ENCODE peak calls at places on chromosomes 1 and 21, in four cellular contexts. K is adrenal gland, R is prostate gland, P is A549. H is an unnamed sample.

GRCh38 chr1:83619497-83619896 is 379.4 kb downstream of the TTLL7 start:
- DNase-seq in P (no peak), R (no peak), K (no peak), H (no peak)

GRCh38 chr1:9316512-9316911 is 23.8 kb downstream of the SPSB1 start:
- DNase-seq in P (no peak), K (no peak), R (no peak), H (no peak)

GRCh38 chr1:39081266-39082139 is 55.4 kb downstream of the NDUFS5 start:
- DNase-seq in R (no peak), P (no peak), K (peak; percentile 36), H (no peak)

GRCh38 chr1:33185541-33185940 is 3.7 kb upstream of the TRIM62 start:
- DNase-seq in K (no peak), P (no peak), R (no peak), H (no peak)

GRCh38 chr21:29613021-29613420 is 314.3 kb downstream of the BACH1 start:
- DNase-seq in R (no peak), K (no peak), P (no peak), H (no peak)

GRCh38 chr1:159554681-159555080 is 18.9 kb upstream of the OR10J5 start:
- DNase-seq in K (no peak), P (no peak), R (no peak), H (no peak)

GRCh38 chr1:235375919-235376600 is 8.8 kb downstream of the TBCE start:
- DNase-seq in K (no peak), P (no peak), R (no peak), H (no peak)

GRCh38 chr1:27520651-27521050 is 30.7 kb upstream of the WASF2 start:
- DNase-seq in P (no peak), R (no peak), K (no peak), H (no peak)

GRCh38 chr1:21283524-21283923 is 6.7 kb downstream of the ECE1 start:
- DNase-seq in R (no peak), P (no peak), K (no peak), H (no peak)

GRCh38 chr1:8823295-8823664 is 5.8 kb upstream of the RERE start:
- DNase-seq in P (no peak), R (no peak), K (no peak), H (no peak)

GRCh38 chr21:41973427-41973831 is 19.6 kb upstream of the C2CD2 start:
- DNase-seq in P (no peak), R (no peak), K (no peak), H (no peak)

GRCh38 chr1:27382950-27383627 is at the start of gene CD164L2:
- DNase-seq in R (peak; percentile 84), P (no peak), K (no peak), H (no peak)

GRCh38 chr1:115706774-115707425 is 61.6 kb downstream of the CASQ2 start:
- DNase-seq in R (no peak), K (peak; percentile 28), P (peak; percentile 31), H (no peak)

GRCh38 chr1:87329051-87329755 is 523 bp downstream of the LMO4 start:
- DNase-seq in P (no peak), R (peak; percentile 43), K (peak; percentile 56), H (no peak)

GRCh38 chr1:50246869-50247268 is 138.1 kb downstream of the ELAVL4 start:
- DNase-seq in K (no peak), P (no peak), R (no peak), H (no peak)

GRCh38 chr1:156657161-156657970 is 15.4 kb downstream of the BCAN start:
- DNase-seq in R (peak; percentile 57), K (peak; percentile 83), P (peak; percentile 44), H (no peak)

GRCh38 chr21:36211660-36212512 is 55.3 kb downstream of the DOP1B start:
- DNase-seq in P (no peak), R (no peak), K (no peak), H (no peak)

GRCh38 chr1:172960454-172961208 is 90.1 kb downstream of the TNFSF18 start:
- DNase-seq in R (peak; percentile 57), K (no peak), P (no peak), H (no peak)

GRCh38 chr1:228465571-228466146 is 21.5 kb upstream of the RNF187 start:
- DNase-seq in R (no peak), P (no peak), K (no peak), H (no peak)

GRCh38 chr21:14591277-14591876 is 45.3 kb upstream of the SAMSN1 start:
- DNase-seq in K (no peak), P (no peak), R (no peak), H (no peak)

GRCh38 chr1:111505641-111506119 is 2.2 kb upstream of the ADORA3 start:
- DNase-seq in K (peak; percentile 40), P (no peak), R (no peak), H (no peak)

GRCh38 chr1:202179828-202180750 is 13.5 kb upstream of the LGR6 start:
- DNase-seq in P (no peak), K (no peak), R (no peak), H (no peak)

GRCh38 chr1:94315552-94316116 is 78.2 kb upstream of the ARHGAP29 start:
- DNase-seq in R (no peak), K (no peak), P (no peak), H (no peak)

GRCh38 chr1:45765999-45766792 is 15.7 kb upstream of the IPP start:
- DNase-seq in K (no peak), P (no peak), R (no peak), H (no peak)

GRCh38 chr1:86507935-86508582 is 38.8 kb upstream of the CLCA4 start:
- DNase-seq in P (peak; percentile 21), R (no peak), K (peak; percentile 37), H (no peak)

GRCh38 chr1:94335447-94335846 is 82.7 kb upstream of the ABCD3 start:
- DNase-seq in K (no peak), P (no peak), R (no peak), H (no peak)

GRCh38 chr1:151399890-151400235 is 490 bp downstream of the PSMB4 start:
- DNase-seq in R (no peak), P (no peak), K (peak; percentile 38), H (no peak)

GRCh38 chr1:77866296-77866695 is 22.1 kb upstream of the NEXN start:
- DNase-seq in R (no peak), K (no peak), P (no peak), H (no peak)

GRCh38 chr1:235901461-235901860 is 34.8 kb upstream of the LYST start:
- DNase-seq in P (no peak), R (no peak), K (no peak), H (no peak)

GRCh38 chr1:74012583-74012982 is 185.4 kb downstream of the LRRIQ3 start:
- DNase-seq in R (no peak), P (no peak), K (no peak), H (no peak)

GRCh38 chr1:112144738-112145426 is 155.4 kb upstream of the KCND3 start:
- DNase-seq in K (no peak), R (no peak), P (no peak), H (no peak)

DNA sequence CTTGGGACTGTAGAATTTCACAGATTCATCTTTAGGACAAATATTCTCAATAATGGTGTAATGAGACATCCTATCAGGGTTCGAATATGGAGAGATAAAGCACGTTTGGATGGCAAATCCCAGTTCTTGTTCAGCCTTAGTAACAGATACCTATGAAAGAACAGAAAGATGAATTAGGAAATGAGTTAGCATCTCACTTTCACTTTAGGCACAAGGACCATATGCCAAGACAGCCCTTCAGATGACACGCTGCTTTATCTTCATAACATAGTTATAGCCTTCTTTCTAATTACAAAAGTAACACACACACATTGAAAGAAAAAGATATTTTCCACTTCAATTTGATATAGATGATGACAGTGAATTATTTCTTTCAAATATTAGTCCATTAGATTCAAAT is 173.6 kb downstream of the TGFBR3 start:
- DNase-seq in K (no peak), P (no peak), R (no peak), H (no peak)
- H3K27ac ChIP-seq in K (no peak overlapping the region), P (no peak overlapping the region), R (peak overlapping the region; percentile 55), H (peak overlapping the region; percentile 78)

GRCh38 chr1:85277802-85278201 is 1.4 kb upstream of the BCL10 start:
- DNase-seq in P (no peak), R (no peak), K (no peak), H (no peak)

GRCh38 chr1:85274969-85275453 is 1.4 kb downstream of the BCL10 start:
- DNase-seq in R (no peak), P (peak; percentile 55), K (peak; percentile 21), H (no peak)

GRCh38 chr1:85277027-85277625 is 694 bp upstream of the BCL10 start:
- DNase-seq in K (peak; percentile 5), P (no peak), R (no peak), H (no peak)

GRCh38 chr1:85276290-85277026 is at the start of gene BCL10:
- DNase-seq in R (peak; percentile 99), P (peak; percentile 98), K (peak; percentile 99), H (peak; percentile 87)

DNA sequence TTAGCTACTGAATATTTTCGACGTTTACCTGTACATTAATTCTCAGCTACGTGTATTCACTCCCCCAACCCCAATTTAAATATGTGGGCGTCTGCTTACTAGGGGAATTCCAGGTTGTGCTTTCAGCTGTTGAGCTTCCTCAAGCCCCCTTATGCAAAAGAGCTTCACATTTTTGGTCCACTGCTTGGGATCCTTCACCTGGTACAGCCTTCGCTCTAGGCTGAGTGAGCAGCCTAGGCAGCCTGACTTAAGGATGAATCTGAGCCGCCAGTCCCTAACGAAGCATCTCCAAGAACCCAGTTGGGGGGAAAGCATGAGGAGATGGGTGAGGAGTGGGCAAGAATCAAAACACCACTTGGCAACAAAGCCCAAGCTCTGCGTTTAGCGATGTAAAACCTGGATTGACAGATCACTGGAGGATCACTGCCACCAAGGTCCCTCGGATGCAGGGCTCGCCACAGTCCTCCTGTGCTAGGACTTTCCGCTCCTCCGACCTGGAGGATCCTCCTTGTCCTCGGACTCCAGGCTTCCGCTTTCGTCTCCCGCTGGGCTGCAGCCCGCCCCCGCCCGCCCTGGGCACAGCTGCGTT is 637 bp downstream of the BCL10 start:
- DNase-seq in K (no peak), P (no peak), R (no peak), H (no peak)
- H3K4me1 ChIP-seq in K (peaks cover 33% of the 10 kb centered on the region), P (peaks cover 43% of the 10 kb centered on the region), R (no peaks in the 10 kb centered on the region), H (peaks cover 42% of the 10 kb centered on the region)

GRCh38 chr1:52928083-52928404 is 968 bp downstream of the SCP2 start:
- DNase-seq in P (no peak), R (no peak), K (no peak), H (no peak)

GRCh38 chr1:52927219-52928082 is at the start of gene SCP2:
- DNase-seq in K (peak; percentile 86), P (peak; percentile 60), R (peak; percentile 83), H (no peak)

GRCh38 chr1:52926864-52927218 is 235 bp upstream of the SCP2 start:
- DNase-seq in P (no peak), R (no peak), K (no peak), H (no peak)

GRCh38 chr1:52929019-52929418 is 1.9 kb downstream of the SCP2 start:
- DNase-seq in R (no peak), P (no peak), K (no peak), H (no peak)

GRCh38 chr1:52925571-52926005 is 1.5 kb upstream of the SCP2 start:
- DNase-seq in R (no peak), P (no peak), K (peak; percentile 68), H (no peak)
- TF ChIP-seq POLR2A in R (no peak), P (no peak), K (no peak), H (no peak)

GRCh38 chr1:155017021-155017945 is 14.7 kb downstream of the ZBTB7B start:
- DNase-seq in P (peak; percentile 98), K (peak; percentile 90), R (peak; percentile 84), H (peak; percentile 52)

GRCh38 chr1:155016231-155016831 is 13.7 kb downstream of the ZBTB7B start:
- DNase-seq in P (no peak), R (no peak), K (no peak), H (no peak)

GRCh38 chr1:155019377-155020245 is 14.0 kb downstream of the DCST2 start:
- DNase-seq in K (no peak), R (no peak), P (no peak), H (no peak)

GRCh38 chr1:155018617-155019348 is 14.8 kb downstream of the DCST2 start:
- DNase-seq in P (no peak), K (no peak), R (no peak), H (no peak)

GRCh38 chr1:155017946-155018316 is 15.3 kb downstream of the ZBTB7B start:
- DNase-seq in K (no peak), R (no peak), P (no peak), H (no peak)
- H3K27ac ChIP-seq in K (no peak overlapping the region), R (peak overlapping the region; percentile 87), P (peak overlapping the region; percentile 99), H (peak overlapping the region; percentile 99)

H was measured in esophagus squamous epithelium.